ENCODE peak calls at places on chromosomes 4 and X, in four cellular contexts. U, W, O and B are unnamed samples. For H4K20me1, the result is how much of the 10 kb centered on the place peaks cover.

GRCh38 chr4:13159041-13159620 is 325.0 kb downstream of the RAB28 start:
- DNase-seq in U (peak), O (no peak), W (no peak), B (no peak)

GRCh38 chr4:82758701-82759685 is 39.6 kb downstream of the SCD5 start:
- DNase-seq in O (no peak), W (no peak), U (no peak), B (no peak)

GRCh38 chr4:95142877-95143412 is 385.2 kb downstream of the BMPR1B start:
- DNase-seq in W (no peak), U (no peak), O (no peak), B (no peak)

GRCh38 chr4:74446193-74446868 is 1.4 kb downstream of the AREG start:
- DNase-seq in W (no peak), O (no peak), U (peak), B (no peak)

GRCh38 chr4:26020896-26021295 is 106.9 kb downstream of the SMIM20 start:
- DNase-seq in O (peak), U (peak), W (no peak), B (peak)

GRCh38 chrX:72330131-72330530 is 24.4 kb upstream of the CITED1 start:
- DNase-seq in O (no peak), U (no peak), W (no peak), B (no peak)

GRCh38 chr4:71211748-71212147 is 127.1 kb upstream of the SLC4A4 start:
- DNase-seq in W (no peak), O (no peak), U (peak), B (no peak)

GRCh38 chrX:151694661-151695582 is at the start of gene PRRG3:
- DNase-seq in W (no peak), U (no peak), O (no peak), B (no peak)

GRCh38 chr4:2296621-2297601 is 35.0 kb upstream of the MXD4 start:
- DNase-seq in O (no peak), U (no peak), W (no peak), B (no peak)

GRCh38 chr4:47442980-47443379 is 20.5 kb downstream of the COMMD8 start:
- DNase-seq in U (no peak), W (no peak), O (no peak), B (no peak)

GRCh38 chrX:6694977-6695376 is 160.1 kb upstream of the VCX3A start:
- DNase-seq in O (no peak), U (no peak), W (no peak), B (no peak)

GRCh38 chrX:155056471-155056870 is 14.5 kb downstream of the CMC4 start:
- DNase-seq in U (no peak), O (no peak), W (no peak), B (no peak)

GRCh38 chr4:181548873-181549541 is 694.2 kb upstream of the TENM3 start:
- DNase-seq in O (peak), U (peak), W (peak), B (no peak)

GRCh38 chr4:143185253-143186107 is 763 bp downstream of the USP38 start:
- DNase-seq in W (no peak), O (peak), U (no peak), B (no peak)

GRCh38 chrX:8848921-8849320 is 47.7 kb upstream of the FAM9A start:
- DNase-seq in U (peak), W (no peak), O (peak), B (no peak)

GRCh38 chr4:46389301-46389761 is 597 bp downstream of the GABRA2 start:
- DNase-seq in U (no peak), W (no peak), O (no peak), B (no peak)

GRCh38 chr4:10289534-10289899 is 167.7 kb downstream of the ZNF518B start:
- DNase-seq in O (no peak), W (no peak), U (no peak), B (no peak)

GRCh38 chr4:73883306-73883705 is 14.1 kb downstream of the CXCL1 start:
- DNase-seq in U (peak), W (no peak), O (peak), B (no peak)

GRCh38 chr4:74503580-74503979 is 58.6 kb downstream of the AREG start:
- DNase-seq in W (no peak), U (peak), O (peak), B (no peak)

GRCh38 chrX:2710041-2710471 is 19.0 kb downstream of the CD99 start:
- DNase-seq in U (peak), O (peak), W (peak), B (peak)

GRCh38 chr4:7124643-7125442 is 57.0 kb upstream of the GRPEL1 start:
- DNase-seq in O (peak), W (no peak), U (peak), B (no peak)

GRCh38 chr4:142955501-142955900 is 109.4 kb upstream of the INPP4B start:
- DNase-seq in O (no peak), W (no peak), U (no peak), B (no peak)

GRCh38 chr4:182818926-182819730 is 98.1 kb downstream of the DCTD start:
- DNase-seq in W (no peak), U (no peak), O (no peak), B (no peak)

GRCh38 chr4:184417802-184418511 is 56.4 kb downstream of the IRF2 start:
- DNase-seq in O (peak), U (peak), W (peak), B (no peak)

GRCh38 chrX:19291086-19291485 is 52.6 kb upstream of the PDHA1 start:
- DNase-seq in O (no peak), W (no peak), U (no peak), B (no peak)

GRCh38 chrX:52015794-52016193 is 53.2 kb downstream of the MAGED4B start:
- DNase-seq in U (no peak), O (no peak), W (no peak), B (no peak)

GRCh38 chrX:46311581-46312120 is 233.6 kb downstream of the ZNF674 start:
- DNase-seq in U (no peak), O (no peak), W (no peak), B (no peak)

GRCh38 chr4:38980903-38981676 is 51.1 kb downstream of the TMEM156 start:
- DNase-seq in O (peak), W (no peak), U (peak), B (no peak)

GRCh38 chrX:48956728-48957414 is 536 bp downstream of the OTUD5 start:
- DNase-seq in W (no peak), U (no peak), O (no peak), B (no peak)

GRCh38 chrX:100635040-100635439 is 1.6 kb downstream of the TSPAN6 start:
- DNase-seq in W (no peak), U (no peak), O (no peak), B (no peak)

GRCh38 chrX:100636321-100636991 is at the start of gene TSPAN6:
- DNase-seq in W (peak), U (peak), O (peak), B (peak)

GRCh38 chrX:100635989-100636320 is 651 bp downstream of the TSPAN6 start:
- DNase-seq in U (no peak), O (no peak), W (no peak), B (no peak)
- H3K4me3 ChIP-seq in U (peak), O (peak), W (peak), B (peak)

DNA sequence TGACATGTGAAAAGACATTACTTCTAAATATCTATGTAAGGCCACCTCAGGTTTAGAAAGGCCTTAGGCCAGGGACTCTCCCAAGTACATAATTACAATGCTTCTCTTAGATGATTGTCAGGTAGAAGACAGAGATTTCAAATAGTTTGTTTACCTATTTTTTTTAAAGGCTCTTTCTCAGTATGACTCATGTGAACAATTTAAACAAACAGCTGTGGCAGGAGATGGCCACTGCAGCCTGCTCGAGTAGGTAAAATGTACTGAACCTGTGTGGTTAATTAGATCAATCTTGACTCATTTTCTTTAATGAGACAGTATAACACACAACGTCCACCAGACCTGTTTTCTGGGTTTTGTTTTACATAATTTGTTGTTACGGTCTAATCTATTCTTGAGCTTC is 50.2 kb downstream of the LEF1 start:
- DNase-seq in U (no peak), W (no peak), O (no peak), B (peak)
- H4K20me1 ChIP-seq in U (under half), W (under half), O (under half), B (under half)

GRCh38 chr4:17058506-17058905 is 160.1 kb upstream of the LDB2 start:
- DNase-seq in W (no peak), U (peak), O (peak), B (no peak)
- H3K4me3 ChIP-seq in W (no peak), U (no peak), O (no peak), B (no peak)

DNA sequence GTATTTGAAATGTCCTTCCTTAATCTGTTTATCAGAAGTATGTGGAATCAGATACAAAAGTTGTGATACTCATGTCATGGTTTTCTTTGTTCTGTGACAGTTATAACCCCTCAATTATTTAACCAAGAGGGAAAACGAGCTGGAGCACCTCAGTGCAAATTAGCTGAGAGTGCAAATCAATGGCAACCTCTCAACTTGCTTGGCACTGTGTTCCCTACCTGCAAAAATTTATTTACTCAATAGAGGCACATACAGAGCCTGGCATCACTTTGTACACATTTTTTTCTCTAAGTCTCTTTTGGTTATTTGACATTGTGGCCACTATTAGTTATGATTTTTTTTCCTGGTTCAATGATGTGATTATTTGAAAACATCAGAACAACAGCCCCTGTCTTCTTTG is 186.2 kb downstream of the STIM2 start:
- DNase-seq in O (no peak), W (no peak), U (no peak), B (no peak)
- H4K20me1 ChIP-seq in O (under half), W (under half), U (under half), B (under half)

GRCh38 chrX:56763556-56764152 is 34.6 kb downstream of the NBDY start:
- DNase-seq in W (no peak), O (peak), U (peak), B (no peak)
- H3K4me3 ChIP-seq in W (no peak), O (peak), U (no peak), B (no peak)

GRCh38 chr4:41877020-41877796 is 58.0 kb upstream of the TMEM33 start:
- DNase-seq in U (no peak), W (no peak), O (no peak), B (no peak)

GRCh38 chr4:41878170-41878941 is 56.9 kb upstream of the TMEM33 start:
- DNase-seq in U (no peak), O (no peak), W (no peak), B (no peak)

GRCh38 chr4:41879552-41879951 is 55.7 kb upstream of the TMEM33 start:
- DNase-seq in U (no peak), O (no peak), W (no peak), B (no peak)

GRCh38 chr4:41880022-41880837 is 55.0 kb upstream of the TMEM33 start:
- DNase-seq in W (no peak), O (no peak), U (no peak), B (no peak)

DNA sequence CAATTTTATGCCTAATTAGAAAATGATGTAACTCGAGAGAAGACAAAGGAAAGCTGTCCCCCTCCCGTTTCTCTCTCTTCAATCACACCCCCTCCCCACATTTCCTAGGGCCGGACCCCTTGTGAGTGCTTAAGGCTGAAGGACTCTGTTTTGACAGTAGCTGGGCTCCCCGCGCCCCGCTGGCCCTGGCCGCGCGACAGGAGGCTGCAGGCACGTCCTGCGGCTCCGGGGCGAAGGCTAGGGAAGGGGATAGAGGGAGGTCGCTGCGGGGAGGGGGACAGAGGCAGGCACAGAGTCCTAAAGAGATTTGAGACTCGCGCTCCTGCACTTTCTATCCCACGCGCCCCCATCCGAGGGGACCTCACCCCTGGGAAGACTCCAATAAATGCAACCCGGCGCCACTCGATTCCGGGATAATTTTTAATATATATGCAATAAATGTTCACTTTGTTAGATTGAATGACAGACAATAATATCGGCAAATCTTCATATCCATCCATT is 56.2 kb upstream of the TMEM33 start:
- DNase-seq in U (no peak), O (no peak), W (no peak), B (no peak)
- H4K20me1 ChIP-seq in U (under half), O (under half), W (under half), B (under half)

DNA sequence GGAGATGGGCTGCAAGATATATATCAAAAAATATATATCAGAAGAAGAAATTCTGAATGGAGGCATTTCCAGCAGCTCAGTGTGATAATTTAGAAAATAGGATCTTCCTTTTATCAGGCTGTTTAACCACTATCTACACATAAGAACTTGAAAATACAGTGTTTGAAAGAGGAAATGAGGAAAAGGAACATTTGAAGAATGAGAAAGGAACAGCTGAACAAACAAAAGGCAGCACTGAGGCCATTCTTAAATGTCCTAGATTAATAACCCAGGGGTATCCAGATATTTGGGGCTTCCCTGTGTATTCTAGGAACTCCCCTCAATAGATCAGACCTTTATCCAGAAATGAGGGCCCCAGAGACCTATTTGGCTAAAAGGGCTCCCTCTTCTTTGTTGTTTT is 4.1 kb downstream of the SLC39A8 start:
- DNase-seq in U (peak), O (no peak), W (no peak), B (no peak)
- H3K4me3 ChIP-seq in U (no peak), O (no peak), W (no peak), B (no peak)

DNA sequence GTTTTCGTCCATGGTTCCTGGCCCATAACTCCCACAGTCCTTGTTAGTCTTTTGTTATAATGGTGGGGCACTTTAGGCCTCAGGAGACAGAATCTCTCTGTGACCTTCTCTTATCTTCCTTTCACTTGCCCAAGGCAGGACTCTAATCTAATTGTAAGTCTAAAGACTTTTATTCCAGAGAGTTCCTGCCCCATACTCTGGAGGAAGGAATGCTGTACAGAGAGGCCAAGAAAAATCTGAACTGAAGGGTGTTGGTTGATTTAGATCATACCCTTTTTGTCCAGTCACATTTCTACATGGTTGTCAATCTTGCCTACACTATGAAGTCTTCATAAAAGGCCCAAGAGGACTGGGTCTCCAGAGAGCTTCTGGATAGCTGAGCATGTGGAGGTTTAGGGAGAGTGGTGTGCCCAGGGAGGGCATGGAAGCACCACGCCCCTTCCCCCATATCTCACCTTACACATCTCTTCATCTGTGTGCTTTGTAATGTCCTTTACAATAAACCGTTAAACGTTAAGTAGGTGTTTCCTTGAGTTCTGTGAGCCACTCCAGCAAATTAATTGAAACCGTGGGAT is 84.5 kb downstream of the AFF1 start:
- DNase-seq in W (no peak), U (no peak), O (no peak), B (no peak)
- H4K20me1 ChIP-seq in W (under half), U (under half), O (under half), B (under half)

DNA sequence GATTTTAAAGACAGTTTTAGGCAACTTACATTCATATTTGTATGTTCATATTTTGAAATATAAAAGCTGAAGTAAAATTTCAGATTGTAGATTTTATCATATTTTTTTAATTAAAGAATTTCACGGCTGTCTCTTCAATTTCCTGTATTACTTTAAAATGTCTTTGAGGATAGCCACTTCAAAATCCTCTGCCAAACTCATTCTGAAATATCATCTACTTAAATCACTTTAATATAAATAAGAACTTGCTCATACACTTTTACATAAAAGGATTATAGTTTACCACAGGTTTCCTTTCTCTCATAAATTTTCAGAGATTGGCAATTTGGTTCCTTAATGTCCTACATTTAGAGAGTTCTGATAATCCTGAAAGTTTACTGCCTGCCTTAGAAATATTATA is 478.2 kb downstream of the ADGRL3 start:
- DNase-seq in U (no peak), O (no peak), W (no peak), B (no peak)
- H3K4me3 ChIP-seq in U (no peak), O (no peak), W (no peak), B (no peak)